ENCODE peak calls at places on chromosomes 13 and 19, in ten cellular contexts. C is CD4-positive, alpha-beta T cell; Z is aorta; E is brain microvascular endothelial cell; I is KG1; W is SW480; N is breast epithelium; X is NCI-H1105; B is C1 segment of cervical spinal cord; U is NCI-H1048. V is an unnamed sample.

GRCh38 chr19:42850981-42851717 is 28.4 kb downstream of the PSG1 start:
- DNase-seq in C (no peak), Z (peak; percentile 82), E (peak; percentile 95), I (no peak), W (peak; percentile 90), N (no peak), X (no peak), B (no peak), U (no peak), V (no peak)

GRCh38 chr19:39342647-39343305 is 555 bp downstream of the SAMD4B start:
- DNase-seq in C (no peak), Z (peak; percentile 80), E (no peak), I (no peak), W (no peak), N (no peak), X (no peak), B (no peak), U (no peak), V (no peak)

GRCh38 chr13:110444226-110444653 is 117.3 kb downstream of the RAB20 start:
- DNase-seq in C (no peak), Z (no peak), E (peak; percentile 67), I (no peak), W (peak; percentile 77), N (no peak), X (no peak), B (no peak), U (no peak), V (no peak)

GRCh38 chr13:51848674-51849073 is 3.7 kb upstream of the TMEM272 start:
- DNase-seq in C (no peak), Z (no peak), E (no peak), I (no peak), W (no peak), N (no peak), X (no peak), B (no peak), U (no peak), V (no peak)

GRCh38 chr19:39995794-39996193 is 1.1 kb upstream of the ZNF546 start:
- DNase-seq in C (no peak), Z (no peak), E (no peak), I (no peak), W (no peak), N (no peak), X (no peak), B (no peak), U (no peak), V (no peak)

GRCh38 chr13:26219726-26220125 is 2.4 kb downstream of the RNF6 start:
- DNase-seq in C (no peak), Z (no peak), E (no peak), I (no peak), W (no peak), N (no peak), X (no peak), B (no peak), U (no peak), V (no peak)

GRCh38 chr13:93477238-93477637 is 250.6 kb downstream of the GPC6 start:
- DNase-seq in C (no peak), Z (no peak), E (no peak), I (no peak), W (no peak), N (no peak), X (no peak), B (no peak), U (no peak), V (no peak)

GRCh38 chr19:2188708-2189385 is 25.1 kb downstream of the DOT1L start:
- DNase-seq in C (no peak), Z (no peak), E (peak; percentile 54), I (no peak), W (no peak), N (no peak), X (no peak), B (no peak), U (no peak), V (no peak)

GRCh38 chr19:40610396-40611064 is 9.4 kb downstream of the LTBP4 start:
- DNase-seq in C (peak; percentile 60), Z (peak; percentile 85), E (no peak), I (no peak), W (peak; percentile 71), N (peak; percentile 77), X (peak; percentile 33), B (peak; percentile 21), U (no peak), V (peak; percentile 53)

GRCh38 chr13:63741029-63741813 is 2325.6 kb upstream of the PCDH20 start:
- DNase-seq in C (no peak), Z (peak; percentile 51), E (no peak), I (no peak), W (no peak), N (no peak), X (no peak), B (no peak), U (no peak), V (no peak)

GRCh38 chr13:33194820-33195692 is 90.5 kb downstream of the STARD13 start:
- DNase-seq in C (no peak), Z (no peak), E (peak; percentile 99), I (no peak), W (no peak), N (no peak), X (no peak), B (no peak), U (no peak), V (no peak)

GRCh38 chr13:104984296-104984818 is 1551.1 kb downstream of the EFNB2 start:
- DNase-seq in C (no peak), Z (no peak), E (peak; percentile 81), I (peak; percentile 83), W (no peak), N (no peak), X (peak; percentile 24), B (no peak), U (no peak), V (no peak)

GRCh38 chr13:46303743-46304385 is 83.2 kb downstream of the RUBCNL start:
- DNase-seq in C (no peak), Z (no peak), E (no peak), I (no peak), W (no peak), N (no peak), X (no peak), B (no peak), U (no peak), V (no peak)

GRCh38 chr19:17716309-17716929 is 2.9 kb upstream of the MAP1S start:
- DNase-seq in C (no peak), Z (no peak), E (no peak), I (no peak), W (no peak), N (no peak), X (no peak), B (no peak), U (no peak), V (no peak)

GRCh38 chr13:57865600-57866294 is 234.2 kb downstream of the PCDH17 start:
- DNase-seq in C (no peak), Z (no peak), E (no peak), I (no peak), W (no peak), N (no peak), X (no peak), B (no peak), U (no peak), V (no peak)

GRCh38 chr19:9914001-9914314 is 22.4 kb downstream of the OLFM2 start:
- DNase-seq in C (no peak), Z (no peak), E (no peak), I (no peak), W (no peak), N (no peak), X (no peak), B (no peak), U (no peak), V (no peak)

GRCh38 chr19:51651216-51651846 is 4.7 kb upstream of the SIGLEC14 start:
- DNase-seq in C (no peak), Z (no peak), E (no peak), I (no peak), W (no peak), N (no peak), X (no peak), B (no peak), U (no peak), V (no peak)

GRCh38 chr13:106139407-106139806 is 396.1 kb downstream of the EFNB2 start:
- DNase-seq in C (no peak), Z (no peak), E (peak; percentile 46), I (no peak), W (no peak), N (no peak), X (no peak), B (no peak), U (no peak), V (no peak)

GRCh38 chr13:97975280-97975850 is 21.9 kb downstream of the IPO5 start:
- DNase-seq in C (no peak), Z (no peak), E (no peak), I (no peak), W (no peak), N (no peak), X (no peak), B (no peak), U (no peak), V (no peak)

GRCh38 chr19:32522967-32523366 is 58.0 kb upstream of the PDCD5 start:
- DNase-seq in C (no peak), Z (no peak), E (no peak), I (no peak), W (no peak), N (no peak), X (no peak), B (no peak), U (no peak), V (no peak)

GRCh38 chr13:106473174-106473573 is 62.3 kb downstream of the EFNB2 start:
- DNase-seq in C (no peak), Z (no peak), E (no peak), I (no peak), W (no peak), N (no peak), X (no peak), B (no peak), U (no peak), V (no peak)

GRCh38 chr13:33328691-33329090 is 43.1 kb upstream of the STARD13 start:
- DNase-seq in C (no peak), Z (no peak), E (no peak), I (no peak), W (no peak), N (no peak), X (no peak), B (no peak), U (no peak), V (no peak)

GRCh38 chr19:3046621-3047306 is 15.5 kb downstream of the TLE5 start:
- DNase-seq in C (no peak), Z (no peak), E (no peak), I (no peak), W (no peak), N (no peak), X (peak; percentile 84), B (no peak), U (no peak), V (no peak)

GRCh38 chr13:43134896-43135295 is 111.5 kb downstream of the DNAJC15 start:
- DNase-seq in C (no peak), Z (no peak), E (no peak), I (no peak), W (no peak), N (no peak), X (no peak), B (no peak), U (no peak), V (no peak)

GRCh38 chr13:23969672-23970071 is 72.4 kb upstream of the C1QTNF9B start:
- DNase-seq in C (no peak), Z (no peak), E (peak; percentile 81), I (no peak), W (no peak), N (no peak), X (no peak), B (no peak), U (no peak), V (no peak)

GRCh38 chr19:18465214-18465963 is 27.5 kb upstream of the ISYNA1 start:
- DNase-seq in C (no peak), Z (no peak), E (no peak), I (no peak), W (no peak), N (no peak), X (no peak), B (no peak), U (no peak), V (no peak)

GRCh38 chr19:4337906-4338440 is 654 bp downstream of the STAP2 start:
- DNase-seq in C (no peak), Z (no peak), E (no peak), I (no peak), W (peak; percentile 36), N (no peak), X (no peak), B (no peak), U (no peak), V (no peak)

V was measured in amygdala.